ENCODE peak calls at places on chromosomes 7 and 10, in four cellular contexts. One of them, this sample, is unnamed.

GRCh38 chr10:58157076-58157766 is 110.5 kb downstream of the IPMK start:
- DNase-seq in A673: peak
- DNase-seq in lower leg skin: peak
- DNase-seq in glutamatergic neuron: no peak
- DNase-seq in this sample: peak

GRCh38 chr7:31058122-31058521 is 6.0 kb downstream of the ADCYAP1R1 start:
- DNase-seq in A673: no peak
- DNase-seq in lower leg skin: no peak
- DNase-seq in glutamatergic neuron: no peak
- DNase-seq in this sample: no peak

GRCh38 chr7:3107228-3107763 is 63.6 kb upstream of the CARD11 start:
- DNase-seq in A673: no peak
- DNase-seq in lower leg skin: no peak
- DNase-seq in glutamatergic neuron: no peak
- DNase-seq in this sample: no peak

GRCh38 chr7:122092964-122093797 is 50.9 kb downstream of the AASS start:
- DNase-seq in glutamatergic neuron: peak
- DNase-seq in A673: peak
- DNase-seq in lower leg skin: peak
- DNase-seq in this sample: peak

GRCh38 chr10:117439243-117439912 is 64.1 kb upstream of the PDZD8 start:
- DNase-seq in lower leg skin: peak
- DNase-seq in A673: no peak
- DNase-seq in glutamatergic neuron: no peak
- DNase-seq in this sample: peak

GRCh38 chr7:71652551-71652950 is 520.6 kb downstream of the GALNT17 start:
- DNase-seq in lower leg skin: no peak
- DNase-seq in A673: no peak
- DNase-seq in glutamatergic neuron: no peak
- DNase-seq in this sample: no peak

GRCh38 chr7:36939816-36940215 is 215.5 kb upstream of the AOAH start:
- DNase-seq in glutamatergic neuron: no peak
- DNase-seq in lower leg skin: no peak
- DNase-seq in A673: no peak
- DNase-seq in this sample: no peak

GRCh38 chr10:14852236-14852635 is 14.1 kb downstream of the HSPA14 start:
- DNase-seq in A673: no peak
- DNase-seq in lower leg skin: no peak
- DNase-seq in glutamatergic neuron: no peak
- DNase-seq in this sample: no peak

GRCh38 chr10:57968328-57969016 is 299.2 kb downstream of the IPMK start:
- DNase-seq in lower leg skin: no peak
- DNase-seq in glutamatergic neuron: peak
- DNase-seq in A673: no peak
- DNase-seq in this sample: no peak

GRCh38 chr10:84308481-84309304 is 19.7 kb upstream of the CCSER2 start:
- DNase-seq in lower leg skin: no peak
- DNase-seq in A673: peak
- DNase-seq in glutamatergic neuron: no peak
- DNase-seq in this sample: no peak

GRCh38 chr7:157362729-157363128 is 25.9 kb downstream of the DNAJB6 start:
- DNase-seq in lower leg skin: no peak
- DNase-seq in A673: no peak
- DNase-seq in glutamatergic neuron: no peak
- DNase-seq in this sample: no peak

GRCh38 chr7:18927134-18927533 is 190.3 kb downstream of the TWIST1 start:
- DNase-seq in lower leg skin: no peak
- DNase-seq in glutamatergic neuron: no peak
- DNase-seq in A673: no peak
- DNase-seq in this sample: no peak

GRCh38 chr7:100655908-100656674 is at the start of gene ACTL6B:
- DNase-seq in lower leg skin: no peak
- DNase-seq in glutamatergic neuron: peak
- DNase-seq in A673: peak
- DNase-seq in this sample: no peak

GRCh38 chr10:29324220-29324831 is 35.5 kb downstream of the LYZL1 start:
- DNase-seq in A673: no peak
- DNase-seq in lower leg skin: no peak
- DNase-seq in glutamatergic neuron: no peak
- DNase-seq in this sample: no peak

GRCh38 chr10:29326299-29326698 is 37.4 kb downstream of the LYZL1 start:
- DNase-seq in lower leg skin: no peak
- DNase-seq in glutamatergic neuron: no peak
- DNase-seq in A673: no peak
- DNase-seq in this sample: no peak

GRCh38 chr10:29322918-29323317 is 34.0 kb downstream of the LYZL1 start:
- DNase-seq in A673: no peak
- DNase-seq in glutamatergic neuron: no peak
- DNase-seq in lower leg skin: no peak
- DNase-seq in this sample: no peak

GRCh38 chr10:29321656-29322055 is 32.8 kb downstream of the LYZL1 start:
- DNase-seq in lower leg skin: no peak
- DNase-seq in A673: no peak
- DNase-seq in glutamatergic neuron: no peak
- DNase-seq in this sample: no peak

DNA sequence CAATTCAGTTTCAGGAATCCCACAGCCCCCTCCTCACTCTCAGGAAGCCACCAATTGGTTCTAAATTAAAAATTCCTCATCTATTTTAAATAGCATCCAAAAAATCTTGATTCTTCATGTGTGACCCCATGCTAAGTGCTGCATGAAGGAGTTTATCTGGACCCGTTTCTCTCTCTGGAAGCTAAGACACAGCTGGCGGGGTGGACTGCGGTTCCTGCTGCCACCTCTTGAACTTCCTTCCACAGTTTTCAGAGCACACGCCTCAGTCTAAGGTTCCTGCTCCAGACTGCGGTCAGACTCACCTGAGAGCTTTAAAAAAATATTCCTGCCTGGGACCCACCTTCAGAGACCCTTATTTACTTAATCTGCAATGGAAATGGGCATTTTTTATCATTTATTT is 34.5 kb downstream of the LYZL1 start:
- DNase-seq in glutamatergic neuron: no peak
- DNase-seq in A673: no peak
- DNase-seq in lower leg skin: no peak
- DNase-seq in this sample: no peak
- TF ChIP-seq CTCF in glutamatergic neuron: no peak
- TF ChIP-seq CTCF in A673: no peak
- TF ChIP-seq CTCF in lower leg skin: no peak
- TF ChIP-seq CTCF in this sample: no peak

GRCh38 chr7:47262881-47263280 is 319.0 kb downstream of the TNS3 start:
- DNase-seq in lower leg skin: no peak
- DNase-seq in glutamatergic neuron: no peak
- DNase-seq in A673: no peak
- DNase-seq in this sample: no peak
- TF ChIP-seq CTCF in lower leg skin: no peak
- TF ChIP-seq CTCF in glutamatergic neuron: no peak
- TF ChIP-seq CTCF in A673: no peak
- TF ChIP-seq CTCF in this sample: no peak

GRCh38 chr7:127066974-127067373 is 185.8 kb downstream of the GRM8 start:
- DNase-seq in lower leg skin: no peak
- DNase-seq in A673: peak
- DNase-seq in glutamatergic neuron: no peak
- DNase-seq in this sample: no peak
- TF ChIP-seq CTCF in lower leg skin: no peak
- TF ChIP-seq CTCF in A673: peak
- TF ChIP-seq CTCF in glutamatergic neuron: no peak
- TF ChIP-seq CTCF in this sample: no peak

DNA sequence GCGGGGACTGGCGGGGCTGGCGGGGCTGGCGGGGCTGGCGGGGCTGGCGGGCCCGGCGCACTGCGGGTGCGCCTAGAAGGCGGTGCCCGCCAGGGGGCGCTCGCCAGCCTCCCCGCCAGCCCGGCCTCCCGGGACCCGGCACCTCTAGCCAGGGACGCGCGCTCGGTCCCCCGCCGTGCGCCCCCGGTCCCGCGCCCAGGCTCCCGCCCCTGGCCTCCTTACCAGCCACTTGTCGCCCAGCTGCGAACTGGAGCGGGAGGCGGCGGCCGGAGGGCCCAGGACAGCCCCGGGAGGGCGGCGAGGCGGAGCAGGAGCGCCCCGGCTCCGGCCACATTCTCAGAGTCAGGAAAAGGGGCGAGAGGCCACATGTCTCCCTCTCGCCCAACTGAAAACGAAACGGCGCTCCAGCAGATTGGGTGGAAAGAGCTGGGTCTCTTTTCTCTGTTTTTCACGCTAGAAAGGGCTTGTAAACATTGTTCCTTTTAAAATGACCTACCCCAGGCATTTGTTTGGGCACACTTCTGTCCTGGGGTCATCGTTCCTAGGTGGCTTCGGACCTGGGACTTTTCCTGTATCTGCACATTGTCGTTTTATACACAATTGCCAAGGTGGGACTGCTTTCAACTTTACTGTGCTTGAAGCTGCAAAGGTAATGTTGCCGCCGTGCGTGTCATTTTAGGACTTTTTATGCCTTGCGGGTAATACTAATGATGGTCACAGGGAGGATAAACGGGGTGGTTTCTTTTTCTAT is 378 bp upstream of the PRKCQ start:
- DNase-seq in glutamatergic neuron: peak
- DNase-seq in lower leg skin: no peak
- DNase-seq in A673: peak
- DNase-seq in this sample: peak
- TF ChIP-seq CTCF in glutamatergic neuron: peak
- TF ChIP-seq CTCF in lower leg skin: no peak
- TF ChIP-seq CTCF in A673: peak
- TF ChIP-seq CTCF in this sample: peak

DNA sequence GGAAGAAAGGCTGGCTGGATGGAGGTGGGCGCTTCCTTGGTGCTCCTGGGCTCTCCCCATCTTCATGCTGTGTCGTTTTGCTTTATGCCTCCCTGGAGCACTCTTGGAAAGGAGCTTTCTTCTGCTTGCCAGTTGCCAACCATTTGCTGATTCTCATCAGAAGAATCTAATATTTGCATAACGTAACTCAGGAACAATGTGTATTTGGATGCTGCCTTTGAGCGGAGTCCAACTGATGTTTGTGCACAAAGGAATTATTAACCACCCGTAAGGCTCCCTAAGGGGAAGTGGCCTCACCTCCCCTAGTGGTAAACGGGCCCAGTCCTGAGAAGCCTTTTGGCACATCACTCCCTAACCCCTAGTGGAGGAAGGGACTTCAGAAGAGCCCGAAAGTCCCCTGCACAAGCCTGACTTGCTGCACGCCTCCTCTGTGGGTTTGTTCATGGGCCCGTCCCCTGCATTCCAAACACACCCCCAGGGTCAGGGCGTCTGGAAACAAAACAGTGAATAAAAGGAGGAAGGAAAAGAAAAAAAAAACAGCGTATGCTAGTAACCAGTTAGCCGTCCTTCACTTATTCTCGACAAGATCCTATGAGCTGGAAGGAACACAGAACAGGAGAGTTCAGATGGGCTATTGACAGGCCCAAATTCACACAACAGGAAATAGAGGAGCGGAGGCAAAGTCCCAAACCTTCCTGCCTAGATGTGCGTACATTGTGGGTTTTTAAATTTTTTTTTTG is 602.2 kb downstream of the LRMDA start:
- DNase-seq in A673: no peak
- DNase-seq in lower leg skin: peak
- DNase-seq in glutamatergic neuron: no peak
- DNase-seq in this sample: peak
- TF ChIP-seq CTCF in A673: no peak
- TF ChIP-seq CTCF in lower leg skin: no peak
- TF ChIP-seq CTCF in glutamatergic neuron: no peak
- TF ChIP-seq CTCF in this sample: peak

GRCh38 chr10:118522791-118523498 is 72.5 kb downstream of the PRLHR start:
- DNase-seq in glutamatergic neuron: no peak
- DNase-seq in lower leg skin: no peak
- DNase-seq in A673: no peak
- DNase-seq in this sample: no peak

GRCh38 chr10:118531105-118531851 is 64.2 kb downstream of the PRLHR start:
- DNase-seq in glutamatergic neuron: no peak
- DNase-seq in lower leg skin: no peak
- DNase-seq in A673: no peak
- DNase-seq in this sample: no peak

GRCh38 chr10:118523775-118524174 is 71.7 kb downstream of the PRLHR start:
- DNase-seq in A673: no peak
- DNase-seq in glutamatergic neuron: no peak
- DNase-seq in lower leg skin: no peak
- DNase-seq in this sample: no peak

GRCh38 chr10:118528426-118528825 is 67.0 kb downstream of the PRLHR start:
- DNase-seq in lower leg skin: no peak
- DNase-seq in A673: no peak
- DNase-seq in glutamatergic neuron: no peak
- DNase-seq in this sample: no peak
- TF ChIP-seq CTCF in lower leg skin: no peak
- TF ChIP-seq CTCF in A673: no peak
- TF ChIP-seq CTCF in glutamatergic neuron: no peak
- TF ChIP-seq CTCF in this sample: no peak

DNA sequence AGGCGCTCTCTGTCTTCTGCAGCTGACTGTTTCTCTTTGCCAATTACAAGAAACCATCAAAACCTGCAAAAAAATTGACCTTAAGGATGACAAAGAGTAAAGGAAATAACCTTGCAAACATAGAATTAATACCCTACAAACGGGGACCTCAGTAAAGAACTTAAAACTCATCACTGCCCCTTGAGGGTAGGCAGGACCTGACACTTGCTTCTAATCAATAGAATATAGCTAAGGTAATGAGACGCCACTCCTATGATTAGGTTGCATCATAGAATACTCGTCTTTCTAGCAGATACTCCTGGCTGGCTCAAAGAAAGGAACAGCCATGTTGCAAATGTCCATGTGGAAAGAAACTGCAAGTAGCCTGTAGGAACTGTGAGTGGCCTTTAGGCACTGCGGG is 140.0 kb downstream of the XPNPEP1 start:
- DNase-seq in A673: no peak
- DNase-seq in glutamatergic neuron: no peak
- DNase-seq in lower leg skin: no peak
- DNase-seq in this sample: no peak
- TF ChIP-seq CTCF in A673: no peak
- TF ChIP-seq CTCF in glutamatergic neuron: no peak
- TF ChIP-seq CTCF in lower leg skin: no peak
- TF ChIP-seq CTCF in this sample: no peak

GRCh38 chr10:31352436-31353226 is 33.6 kb downstream of the ZEB1 start:
- DNase-seq in glutamatergic neuron: no peak
- DNase-seq in A673: no peak
- DNase-seq in lower leg skin: no peak
- DNase-seq in this sample: no peak

GRCh38 chr10:31350891-31351290 is 31.9 kb downstream of the ZEB1 start:
- DNase-seq in glutamatergic neuron: no peak
- DNase-seq in lower leg skin: no peak
- DNase-seq in A673: no peak
- DNase-seq in this sample: no peak

GRCh38 chr10:31347705-31348104 is 28.7 kb downstream of the ZEB1 start:
- DNase-seq in lower leg skin: no peak
- DNase-seq in A673: no peak
- DNase-seq in glutamatergic neuron: no peak
- DNase-seq in this sample: no peak

GRCh38 chr10:31358688-31359330 is 39.8 kb downstream of the ZEB1 start:
- DNase-seq in A673: no peak
- DNase-seq in glutamatergic neuron: no peak
- DNase-seq in lower leg skin: no peak
- DNase-seq in this sample: no peak

GRCh38 chr10:31353574-31353973 is 34.6 kb downstream of the ZEB1 start:
- DNase-seq in lower leg skin: no peak
- DNase-seq in A673: peak
- DNase-seq in glutamatergic neuron: no peak
- DNase-seq in this sample: peak
- TF ChIP-seq CTCF in lower leg skin: no peak
- TF ChIP-seq CTCF in A673: no peak
- TF ChIP-seq CTCF in glutamatergic neuron: no peak
- TF ChIP-seq CTCF in this sample: no peak

GRCh38 chr10:95456486-95456885 is 104.7 kb downstream of the SORBS1 start:
- DNase-seq in A673: no peak
- DNase-seq in glutamatergic neuron: no peak
- DNase-seq in lower leg skin: no peak
- DNase-seq in this sample: no peak
- TF ChIP-seq CTCF in A673: no peak
- TF ChIP-seq CTCF in glutamatergic neuron: no peak
- TF ChIP-seq CTCF in lower leg skin: no peak
- TF ChIP-seq CTCF in this sample: no peak